ENCODE peak calls at places on chromosomes 2 and 18, in four cellular contexts. M is fibroblast of pulmonary artery, V is upper lobe of right lung, R is IMR-90. F is an unnamed sample.

GRCh38 chr2:172647439-172647838 is 88.2 kb upstream of the RAPGEF4 start:
- DNase-seq in R (peak), V (no peak), M (no peak), F (peak)

GRCh38 chr18:52287151-52287550 is 52.8 kb upstream of the DCC start:
- DNase-seq in V (no peak), R (no peak), M (peak), F (no peak)

GRCh38 chr18:51668632-51669031 is 471.2 kb upstream of the MEX3C start:
- DNase-seq in V (no peak), R (no peak), M (no peak), F (no peak)

GRCh38 chr2:151525872-151526271 is 116.2 kb downstream of the RIF1 start:
- DNase-seq in M (no peak), R (no peak), V (no peak), F (no peak)

GRCh38 chr2:188751786-188752185 is 222.4 kb upstream of the COL3A1 start:
- DNase-seq in M (no peak), V (no peak), R (no peak), F (no peak)

GRCh38 chr18:34820360-34820759 is 110.3 kb downstream of the DTNA start:
- DNase-seq in M (no peak), R (no peak), V (no peak), F (no peak)

GRCh38 chr18:5894215-5894612 is 1.1 kb downstream of the TMEM200C start:
- DNase-seq in V (no peak), R (peak), M (no peak), F (no peak)

GRCh38 chr2:235263205-235264120 is 230.4 kb upstream of the AGAP1 start:
- DNase-seq in V (peak), M (peak), R (peak), F (peak)

GRCh38 chr2:70988151-70988550 is 6.5 kb downstream of the TEX261 start:
- DNase-seq in V (peak), R (no peak), M (no peak), F (no peak)

GRCh38 chr2:142786922-142787702 is 90.4 kb upstream of the KYNU start:
- DNase-seq in M (no peak), R (no peak), V (no peak), F (no peak)

GRCh38 chr2:74391209-74391579 is 11.1 kb upstream of the DCTN1 start:
- DNase-seq in R (peak), M (no peak), V (no peak), F (no peak)

GRCh38 chr2:105929506-105929905 is 184.8 kb downstream of the NCK2 start:
- DNase-seq in V (no peak), M (peak), R (no peak), F (no peak)

GRCh38 chr18:26483633-26484032 is 64.7 kb downstream of the KCTD1 start:
- DNase-seq in R (no peak), M (no peak), V (no peak), F (no peak)

GRCh38 chr2:10930731-10931516 is 19.2 kb downstream of the KCNF1 start:
- DNase-seq in M (no peak), V (no peak), R (peak), F (no peak)

GRCh38 chr2:127155901-127156300 is 48.9 kb upstream of the BIN1 start:
- DNase-seq in V (no peak), M (peak), R (peak), F (no peak)

GRCh38 chr18:44802508-44802907 is 121.8 kb downstream of the SETBP1 start:
- DNase-seq in V (no peak), R (peak), M (peak), F (no peak)

GRCh38 chr2:238097201-238097987 is 2.7 kb upstream of the ESPNL start:
- DNase-seq in M (no peak), V (peak), R (no peak), F (no peak)

GRCh38 chr2:10534514-10535250 is 86.6 kb upstream of the ODC1 start:
- DNase-seq in M (peak), V (no peak), R (peak), F (no peak)

GRCh38 chr2:17387591-17387990 is 130.6 kb downstream of the RAD51AP2 start:
- DNase-seq in R (no peak), M (no peak), V (no peak), F (no peak)

GRCh38 chr2:96811916-96812315 is 4.2 kb upstream of the CNNM3 start:
- DNase-seq in R (peak), M (peak), V (no peak), F (no peak)

GRCh38 chr18:420661-421060 is 79.8 kb downstream of the COLEC12 start:
- DNase-seq in M (no peak), R (no peak), V (no peak), F (no peak)

GRCh38 chr2:126244937-126245336 is 411.0 kb upstream of the GYPC start:
- DNase-seq in V (no peak), M (peak), R (no peak), F (no peak)

GRCh38 chr2:10058251-10059015 is 15.1 kb downstream of the KLF11 start:
- DNase-seq in V (no peak), R (no peak), M (no peak), F (no peak)

GRCh38 chr2:150619607-150620330 is 132.3 kb upstream of the RND3 start:
- DNase-seq in M (peak), V (no peak), R (peak), F (no peak)

GRCh38 chr2:40451926-40452605 is at the start of gene SLC8A1:
- DNase-seq in M (peak), V (peak), R (peak), F (no peak)

GRCh38 chr18:57141208-57142129 is 5.4 kb upstream of the BOD1L2 start:
- DNase-seq in R (no peak), V (peak), M (no peak), F (no peak)

GRCh38 chr18:63137999-63138448 is 181.5 kb downstream of the BCL2 start:
- DNase-seq in M (peak), V (no peak), R (no peak), F (no peak)

GRCh38 chr2:237873382-237873781 is 14.0 kb downstream of the RAMP1 start:
- DNase-seq in V (peak), M (no peak), R (no peak), F (no peak)

GRCh38 chr2:149679286-149679685 is 91.7 kb upstream of the MMADHC start:
- DNase-seq in M (peak), V (no peak), R (peak), F (peak)

GRCh38 chr2:189519631-189520387 is 60.8 kb downstream of the SLC40A1 start:
- DNase-seq in R (no peak), M (no peak), V (no peak), F (no peak)

GRCh38 chr18:55838841-55839240 is 250.8 kb upstream of the TCF4 start:
- DNase-seq in R (peak), M (no peak), V (no peak), F (no peak)

GRCh38 chr2:159797468-159798375 is at the start of gene CD302:
- DNase-seq in V (peak), R (peak), M (peak), F (no peak)

GRCh38 chr2:85154048-85154753 is 21.0 kb downstream of the TCF7L1 start:
- DNase-seq in V (no peak), R (peak), M (peak), F (no peak)

GRCh38 chr2:180823546-180824141 is 156.8 kb upstream of the UBE2E3 start:
- DNase-seq in R (peak), M (peak), V (no peak), F (peak)

GRCh38 chr2:10285578-10286198 is 17.0 kb upstream of the HPCAL1 start:
- DNase-seq in V (peak), R (peak), M (peak), F (no peak)

GRCh38 chr2:96131152-96131817 is 7.0 kb downstream of the ASTL start:
- DNase-seq in V (no peak), R (no peak), M (no peak), F (no peak)

GRCh38 chr2:140975237-140975636 is 1155.6 kb downstream of the LRP1B start:
- DNase-seq in M (peak), V (no peak), R (peak), F (no peak)

GRCh38 chr2:238945433-238946150 is 97.7 kb downstream of the TWIST2 start:
- DNase-seq in V (peak), M (peak), R (peak), F (no peak)

GRCh38 chr2:8575011-8575750 is 106.7 kb upstream of the ID2 start:
- DNase-seq in V (no peak), R (peak), M (no peak), F (no peak)

GRCh38 chr18:74457043-74457742 is at the start of gene DIPK1C:
- DNase-seq in M (no peak), R (no peak), V (no peak), F (no peak)

GRCh38 chr18:74457743-74458465 is 796 bp upstream of the DIPK1C start:
- DNase-seq in M (no peak), R (no peak), V (no peak), F (no peak)

GRCh38 chr18:74460825-74461224 is 3.7 kb upstream of the DIPK1C start:
- DNase-seq in R (no peak), V (no peak), M (no peak), F (no peak)

GRCh38 chr18:74456409-74457042 is 582 bp downstream of the DIPK1C start:
- DNase-seq in V (no peak), R (no peak), M (no peak), F (no peak)

GRCh38 chr18:74459877-74460276 is 2.8 kb upstream of the DIPK1C start:
- DNase-seq in V (no peak), M (no peak), R (no peak), F (no peak)
- TF ChIP-seq CTCF in V (peak), M (peak), R (no peak), F (peak)

GRCh38 chr2:100817388-100817985 is 2.5 kb upstream of the NPAS2 start:
- DNase-seq in V (no peak), M (no peak), R (no peak), F (no peak)

GRCh38 chr2:100820346-100821254 is 661 bp downstream of the NPAS2 start:
- DNase-seq in V (peak), M (no peak), R (no peak), F (no peak)

GRCh38 chr2:100818003-100818605 is 1.8 kb upstream of the NPAS2 start:
- DNase-seq in M (peak), V (no peak), R (peak), F (no peak)

GRCh38 chr2:100819365-100820345 is at the start of gene NPAS2:
- DNase-seq in M (peak), V (peak), R (peak), F (no peak)

GRCh38 chr2:100818606-100819364 is 1.2 kb upstream of the NPAS2 start:
- DNase-seq in V (peak), R (peak), M (peak), F (no peak)
- TF ChIP-seq CTCF in V (peak), R (peak), M (peak), F (peak)

GRCh38 chr2:54560146-54560881 is 104.2 kb downstream of the SPTBN1 start:
- DNase-seq in M (peak), R (peak), V (no peak), F (no peak)
- TF ChIP-seq CTCF in M (no peak), R (no peak), V (no peak), F (no peak)

GRCh38 chr2:120884406-120885290 is 149.0 kb downstream of the GLI2 start:
- DNase-seq in R (no peak), M (no peak), V (no peak), F (no peak)

GRCh38 chr2:120886534-120886961 is 150.9 kb downstream of the GLI2 start:
- DNase-seq in V (no peak), R (no peak), M (no peak), F (no peak)

GRCh38 chr2:120885749-120886148 is 150.1 kb downstream of the GLI2 start:
- DNase-seq in V (no peak), M (no peak), R (no peak), F (no peak)

GRCh38 chr2:120883607-120884405 is 148.1 kb downstream of the GLI2 start:
- DNase-seq in M (no peak), R (no peak), V (no peak), F (no peak)

DNA sequence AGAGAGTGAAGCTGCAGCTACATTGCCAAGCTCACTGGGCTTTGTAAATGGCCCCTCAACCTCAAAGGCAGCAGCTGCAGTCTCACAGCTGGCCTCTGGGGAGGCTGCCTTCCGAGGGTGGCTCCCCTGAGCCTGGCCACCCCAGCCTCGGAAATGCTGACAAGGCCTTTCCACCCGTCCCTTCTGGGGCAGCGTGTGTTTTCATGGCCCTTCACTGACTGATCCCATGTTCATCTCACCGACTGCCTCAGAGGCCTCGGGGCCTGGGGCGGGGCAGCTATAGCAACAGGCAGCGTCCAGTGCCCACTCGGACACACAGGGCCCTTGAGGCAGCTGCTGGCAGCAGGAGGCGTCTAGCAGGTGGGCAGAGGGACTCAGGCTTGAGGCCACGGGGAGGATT is 149.6 kb downstream of the GLI2 start:
- DNase-seq in V (no peak), M (no peak), R (no peak), F (no peak)
- TF ChIP-seq CTCF in V (no peak), M (no peak), R (no peak), F (no peak)

GRCh38 chr2:158097481-158097880 is 4.2 kb upstream of the UPP2 start:
- DNase-seq in R (no peak), V (no peak), M (no peak), F (no peak)

GRCh38 chr2:158094487-158095092 is 7.1 kb upstream of the UPP2 start:
- DNase-seq in V (no peak), R (no peak), M (no peak), F (no peak)

GRCh38 chr2:158098171-158098570 is 3.5 kb upstream of the UPP2 start:
- DNase-seq in M (no peak), R (no peak), V (no peak), F (no peak)

GRCh38 chr2:158095269-158095668 is 6.4 kb upstream of the UPP2 start:
- DNase-seq in V (no peak), R (no peak), M (no peak), F (no peak)

GRCh38 chr2:158095912-158096311 is 5.8 kb upstream of the UPP2 start:
- DNase-seq in V (no peak), M (no peak), R (no peak), F (no peak)
- TF ChIP-seq CTCF in V (no peak), M (no peak), R (no peak), F (no peak)

GRCh38 chr2:193584522-193584938 is 1389.8 kb upstream of the TMEFF2 start:
- DNase-seq in M (peak), V (no peak), R (peak), F (no peak)
- TF ChIP-seq CTCF in M (peak), V (no peak), R (no peak), F (no peak)

GRCh38 chr2:36667931-36668330 is 28.6 kb upstream of the VIT start:
- DNase-seq in R (no peak), M (no peak), V (no peak), F (no peak)

GRCh38 chr2:36663314-36663713 is 33.2 kb upstream of the VIT start:
- DNase-seq in V (no peak), R (no peak), M (no peak), F (no peak)

GRCh38 chr2:36659872-36660312 is 36.6 kb upstream of the VIT start:
- DNase-seq in R (peak), M (no peak), V (no peak), F (no peak)

GRCh38 chr2:36662638-36663037 is 33.9 kb upstream of the VIT start:
- DNase-seq in R (no peak), M (no peak), V (no peak), F (no peak)

DNA sequence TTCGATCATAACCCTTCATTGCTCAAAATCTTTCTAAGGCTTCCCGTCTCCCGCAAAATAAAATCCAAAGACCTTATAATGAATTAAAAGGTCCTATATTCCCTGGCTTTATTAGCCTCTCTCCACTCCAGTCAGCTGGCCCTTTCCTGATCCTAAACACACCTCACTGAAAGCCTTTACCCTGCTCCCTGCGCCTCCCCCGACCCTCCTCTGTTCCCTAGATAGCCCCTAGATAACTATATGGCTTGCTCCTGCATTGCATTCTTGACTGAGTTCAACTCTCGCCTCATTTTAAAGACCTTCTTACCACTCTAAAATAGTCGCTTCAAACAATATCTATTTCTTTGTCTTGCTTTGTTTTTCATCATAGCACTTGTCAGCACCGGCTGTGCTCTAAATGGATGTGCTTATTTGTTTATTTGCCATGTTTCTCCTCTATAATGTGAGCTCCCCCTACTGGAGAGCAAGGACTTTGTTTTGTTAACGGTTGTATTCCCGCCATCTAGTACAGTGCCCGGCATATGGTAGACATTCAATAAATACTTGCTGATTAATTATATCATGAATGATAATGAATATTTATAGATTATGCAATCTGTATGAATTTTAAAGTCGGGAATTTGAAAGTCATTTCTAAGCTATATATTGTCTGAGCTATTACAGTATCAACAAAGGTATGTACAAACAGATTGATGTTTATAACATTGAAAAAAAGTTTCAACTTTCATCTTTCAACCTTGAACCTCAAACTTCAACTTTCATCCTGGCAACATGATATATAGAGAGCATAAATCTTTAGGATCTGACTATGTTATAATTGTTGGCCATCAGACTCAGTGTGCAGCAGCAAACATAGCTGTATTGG is 32.4 kb upstream of the VIT start:
- DNase-seq in R (peak), M (peak), V (no peak), F (peak)
- TF ChIP-seq CTCF in R (peak), M (peak), V (peak), F (peak)

DNA sequence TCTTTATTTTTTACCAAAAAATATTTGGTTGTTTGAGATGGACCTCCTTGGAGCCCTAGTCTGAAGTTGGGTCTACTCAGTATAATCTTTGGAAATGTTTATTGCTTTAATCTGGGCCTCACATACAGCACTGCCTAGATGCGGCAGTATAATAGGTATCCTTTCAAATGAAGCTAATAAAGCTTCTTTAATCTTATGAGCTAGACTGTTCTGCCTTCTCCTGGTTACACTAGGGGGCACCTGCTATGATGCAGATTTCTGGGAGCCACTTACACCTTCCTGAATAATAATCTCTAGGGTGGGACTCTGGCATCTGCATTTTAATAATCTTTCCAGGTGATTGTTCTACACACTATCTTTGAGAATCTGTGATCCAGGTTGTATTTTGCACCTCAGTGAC is 169.7 kb upstream of the SESTD1 start:
- DNase-seq in V (no peak), R (no peak), M (no peak), F (no peak)
- TF ChIP-seq CTCF in V (no peak), R (no peak), M (no peak), F (no peak)

F was measured in BJ.